ENCODE peak calls at places on chromosomes 11 and 22, in four cellular contexts. E is T47D, Y is left kidney, F is AG04450. S is an unnamed sample.
A peak's percentile ranks its signal among the peaks of the same experiment; 100 is the strongest.

GRCh38 chr11:117700551-117700950 is 96.5 kb downstream of the DSCAML1 start:
- DNase-seq in E (no peak), Y (no peak), F (no peak), S (no peak)

GRCh38 chr11:4466168-4466891 is 16.1 kb upstream of the OR52K1 start:
- DNase-seq in E (no peak), Y (no peak), F (no peak), S (no peak)

GRCh38 chr22:26618487-26618886 is 660 bp upstream of the CRYBB1 start:
- DNase-seq in E (no peak), Y (no peak), F (no peak), S (no peak)

GRCh38 chr11:32006799-32007388 is 84.0 kb upstream of the RCN1 start:
- DNase-seq in E (peak; percentile 69), Y (peak; percentile 61), F (peak; percentile 6), S (no peak)

GRCh38 chr11:123454060-123454651 is 24.1 kb downstream of the GRAMD1B start:
- DNase-seq in E (peak; percentile 60), Y (no peak), F (no peak), S (no peak)

GRCh38 chr11:44835979-44836378 is 109.2 kb downstream of the TSPAN18 start:
- DNase-seq in E (no peak), Y (peak; percentile 56), F (no peak), S (no peak)

GRCh38 chr11:6568191-6568918 is 35.1 kb downstream of the RRP8 start:
- DNase-seq in E (peak; percentile 81), Y (peak; percentile 60), F (peak; percentile 38), S (no peak)

GRCh38 chr11:92447586-92447985 is 223.0 kb downstream of the FAT3 start:
- DNase-seq in E (peak; percentile 69), Y (no peak), F (no peak), S (no peak)

GRCh38 chr11:29310016-29310415 is 706.8 kb downstream of the KCNA4 start:
- DNase-seq in E (no peak), Y (no peak), F (peak; percentile 79), S (no peak)

GRCh38 chr11:75352417-75353206 is 1.2 kb upstream of the ARRB1 start:
- DNase-seq in E (no peak), Y (no peak), F (no peak), S (no peak)

GRCh38 chr11:108618529-108618928 is 25.0 kb upstream of the EXPH5 start:
- DNase-seq in E (no peak), Y (no peak), F (no peak), S (no peak)

GRCh38 chr22:36362819-36363377 is 24.9 kb downstream of the MYH9 start:
- DNase-seq in E (no peak), Y (no peak), F (no peak), S (no peak)

GRCh38 chr11:62555464-62556092 is 9.0 kb upstream of the AHNAK start:
- DNase-seq in E (peak; percentile 26), Y (peak; percentile 63), F (no peak), S (no peak)

GRCh38 chr22:25113316-25113721 is 86.3 kb upstream of the CRYBB3 start:
- DNase-seq in E (no peak), Y (no peak), F (no peak), S (no peak)

GRCh38 chr11:72591785-72592490 is 82.3 kb downstream of the PDE2A start:
- DNase-seq in E (no peak), Y (no peak), F (no peak), S (no peak)

GRCh38 chr11:15843309-15843857 is 513.0 kb downstream of the SOX6 start:
- DNase-seq in E (no peak), Y (peak; percentile 62), F (no peak), S (no peak)

GRCh38 chr22:49943771-49944398 is 16.7 kb upstream of the PIM3 start:
- DNase-seq in E (no peak), Y (no peak), F (no peak), S (no peak)

GRCh38 chr11:83088965-83089364 is 17.3 kb upstream of the RAB30 start:
- DNase-seq in E (no peak), Y (no peak), F (no peak), S (no peak)

GRCh38 chr11:92423133-92423532 is 198.5 kb downstream of the FAT3 start:
- DNase-seq in E (no peak), Y (no peak), F (no peak), S (no peak)

GRCh38 chr22:49365191-49365837 is 462.4 kb downstream of the BRD1 start:
- DNase-seq in E (no peak), Y (no peak), F (no peak), S (no peak)

GRCh38 chr22:41963453-41964105 is 5.7 kb upstream of the SEPTIN3 start:
- DNase-seq in E (no peak), Y (no peak), F (no peak), S (no peak)

GRCh38 chr11:82889133-82890001 is 10.9 kb downstream of the PRCP start:
- DNase-seq in E (no peak), Y (peak; percentile 63), F (no peak), S (no peak)

GRCh38 chr11:57294225-57295131 is 30.3 kb downstream of the TNKS1BP1 start:
- DNase-seq in E (peak; percentile 84), Y (peak; percentile 35), F (no peak), S (no peak)

GRCh38 chr11:119100246-119100959 is 1.2 kb downstream of the DPAGT1 start:
- DNase-seq in E (peak; percentile 82), Y (peak; percentile 59), F (no peak), S (no peak)

GRCh38 chr11:112965601-112966125 is 4.4 kb downstream of the NCAM1 start:
- DNase-seq in E (no peak), Y (no peak), F (no peak), S (no peak)